ENCODE peak calls at places on chromosomes 13 and 19, in five cellular contexts. One of them, this sample, is unnamed.

GRCh38 chr13:55160911-55161310 is 1979.8 kb upstream of the PRR20A start:
- DNase-seq in H1: no peak
- DNase-seq in IMR-90: no peak
- DNase-seq in astrocyte: no peak
- DNase-seq in osteoblast: no peak
- DNase-seq in this sample: no peak

GRCh38 chr13:40109324-40109958 is 454.0 kb downstream of the COG6 start:
- DNase-seq in H1: no peak
- DNase-seq in IMR-90: peak; percentile 73
- DNase-seq in astrocyte: peak; percentile 99
- DNase-seq in osteoblast: peak; percentile 84
- DNase-seq in this sample: no peak

GRCh38 chr19:14554382-14554812 is 17.5 kb downstream of the NDUFB7 start:
- DNase-seq in H1: no peak
- DNase-seq in IMR-90: no peak
- DNase-seq in astrocyte: no peak
- DNase-seq in osteoblast: peak; percentile 76
- DNase-seq in this sample: no peak

GRCh38 chr13:114161644-114162532 is 17.2 kb upstream of the CFAP97D2 start:
- DNase-seq in H1: no peak
- DNase-seq in IMR-90: peak; percentile 19
- DNase-seq in astrocyte: peak; percentile 25
- DNase-seq in osteoblast: peak; percentile 93
- DNase-seq in this sample: no peak

GRCh38 chr13:108266316-108266936 is 3.1 kb upstream of the TNFSF13B start:
- DNase-seq in H1: no peak
- DNase-seq in IMR-90: no peak
- DNase-seq in astrocyte: no peak
- DNase-seq in osteoblast: no peak
- DNase-seq in this sample: no peak

GRCh38 chr19:39471756-39472536 is 8.7 kb upstream of the TIMM50 start:
- DNase-seq in H1: no peak
- DNase-seq in IMR-90: no peak
- DNase-seq in astrocyte: no peak
- DNase-seq in osteoblast: no peak
- DNase-seq in this sample: no peak

GRCh38 chr19:14405758-14406644 is 13.1 kb downstream of the DDX39A start:
- DNase-seq in H1: peak; percentile 97
- DNase-seq in IMR-90: peak; percentile 73
- DNase-seq in astrocyte: peak; percentile 59
- DNase-seq in osteoblast: peak; percentile 99
- DNase-seq in this sample: peak; percentile 98

GRCh38 chr19:13460045-13460444 is 46.2 kb downstream of the CACNA1A start:
- DNase-seq in H1: no peak
- DNase-seq in IMR-90: no peak
- DNase-seq in astrocyte: no peak
- DNase-seq in osteoblast: no peak
- DNase-seq in this sample: no peak

GRCh38 chr13:113981201-113981605 is 7.3 kb upstream of the C13orf46 start:
- DNase-seq in H1: no peak
- DNase-seq in IMR-90: no peak
- DNase-seq in astrocyte: no peak
- DNase-seq in osteoblast: no peak
- DNase-seq in this sample: no peak

GRCh38 chr13:33487575-33488243 is 202.2 kb upstream of the STARD13 start:
- DNase-seq in H1: no peak
- DNase-seq in IMR-90: peak; percentile 65
- DNase-seq in astrocyte: no peak
- DNase-seq in osteoblast: peak; percentile 87
- DNase-seq in this sample: no peak

GRCh38 chr13:21014666-21015170 is 46.7 kb downstream of the LATS2 start:
- DNase-seq in H1: no peak
- DNase-seq in IMR-90: peak; percentile 91
- DNase-seq in astrocyte: peak; percentile 86
- DNase-seq in osteoblast: peak; percentile 71
- DNase-seq in this sample: no peak

GRCh38 chr19:35519291-35519690 is 5.8 kb upstream of the DMKN start:
- DNase-seq in H1: no peak
- DNase-seq in IMR-90: peak; percentile 27
- DNase-seq in astrocyte: no peak
- DNase-seq in osteoblast: peak; percentile 73
- DNase-seq in this sample: no peak

GRCh38 chr19:17289489-17289888 is 7.8 kb downstream of the ANKLE1 start:
- DNase-seq in H1: no peak
- DNase-seq in IMR-90: peak; percentile 90
- DNase-seq in astrocyte: peak; percentile 85
- DNase-seq in osteoblast: peak; percentile 100
- DNase-seq in this sample: peak; percentile 69

GRCh38 chr19:15897026-15897737 is 692 bp downstream of the CYP4F2 start:
- DNase-seq in H1: no peak
- DNase-seq in IMR-90: no peak
- DNase-seq in astrocyte: no peak
- DNase-seq in osteoblast: no peak
- DNase-seq in this sample: no peak

GRCh38 chr19:4910594-4911273 is 1.4 kb downstream of the UHRF1 start:
- DNase-seq in H1: no peak
- DNase-seq in IMR-90: peak; percentile 64
- DNase-seq in astrocyte: peak; percentile 76
- DNase-seq in osteoblast: peak; percentile 91
- DNase-seq in this sample: no peak

GRCh38 chr19:9673912-9674668 is 810 bp downstream of the ZNF562 start:
- DNase-seq in H1: no peak
- DNase-seq in IMR-90: peak; percentile 5
- DNase-seq in astrocyte: peak; percentile 25
- DNase-seq in osteoblast: peak; percentile 53
- DNase-seq in this sample: no peak

GRCh38 chr19:36605101-36605838 is at the start of gene ZNF382:
- DNase-seq in H1: no peak
- DNase-seq in IMR-90: peak; percentile 41
- DNase-seq in astrocyte: peak; percentile 46
- DNase-seq in osteoblast: peak; percentile 97
- DNase-seq in this sample: peak; percentile 60

GRCh38 chr19:11288349-11288748 is 7.6 kb upstream of the TSPAN16 start:
- DNase-seq in H1: no peak
- DNase-seq in IMR-90: peak; percentile 41
- DNase-seq in astrocyte: no peak
- DNase-seq in osteoblast: peak; percentile 56
- DNase-seq in this sample: no peak

GRCh38 chr13:97904059-97904458 is 49.4 kb upstream of the IPO5 start:
- DNase-seq in H1: no peak
- DNase-seq in IMR-90: no peak
- DNase-seq in astrocyte: no peak
- DNase-seq in osteoblast: no peak
- DNase-seq in this sample: no peak

GRCh38 chr13:99290890-99291289 is 16.3 kb downstream of the GPR183 start:
- DNase-seq in H1: no peak
- DNase-seq in IMR-90: no peak
- DNase-seq in astrocyte: no peak
- DNase-seq in osteoblast: no peak
- DNase-seq in this sample: no peak

GRCh38 chr13:59088716-59089115 is 1075.0 kb downstream of the DIAPH3 start:
- DNase-seq in H1: no peak
- DNase-seq in IMR-90: peak; percentile 78
- DNase-seq in astrocyte: peak; percentile 88
- DNase-seq in osteoblast: peak; percentile 34
- DNase-seq in this sample: no peak

GRCh38 chr19:39199025-39199424 is 2.3 kb downstream of the NCCRP1 start:
- DNase-seq in H1: no peak
- DNase-seq in IMR-90: peak; percentile 63
- DNase-seq in astrocyte: peak; percentile 9
- DNase-seq in osteoblast: peak; percentile 98
- DNase-seq in this sample: no peak

GRCh38 chr13:39347926-39348901 is 254.8 kb downstream of the LHFPL6 start:
- DNase-seq in H1: peak; percentile 29
- DNase-seq in IMR-90: no peak
- DNase-seq in astrocyte: no peak
- DNase-seq in osteoblast: no peak
- DNase-seq in this sample: no peak

GRCh38 chr13:94646904-94647303 is 45.2 kb downstream of the GPR180 start:
- DNase-seq in H1: no peak
- DNase-seq in IMR-90: no peak
- DNase-seq in astrocyte: no peak
- DNase-seq in osteoblast: no peak
- DNase-seq in this sample: no peak

GRCh38 chr13:36814465-36814864 is 4.6 kb upstream of the RFXAP start:
- DNase-seq in H1: no peak
- DNase-seq in IMR-90: no peak
- DNase-seq in astrocyte: no peak
- DNase-seq in osteoblast: no peak
- DNase-seq in this sample: no peak

GRCh38 chr13:60577761-60578160 is 180.7 kb downstream of the TDRD3 start:
- DNase-seq in H1: no peak
- DNase-seq in IMR-90: no peak
- DNase-seq in astrocyte: no peak
- DNase-seq in osteoblast: no peak
- DNase-seq in this sample: no peak

GRCh38 chr13:44259045-44260042 is 114.3 kb upstream of the SERP2 start:
- DNase-seq in H1: no peak
- DNase-seq in IMR-90: peak; percentile 66
- DNase-seq in astrocyte: peak; percentile 69
- DNase-seq in osteoblast: peak; percentile 83
- DNase-seq in this sample: no peak
- H3K4me2 ChIP-seq in H1: no peak overlapping the region
- H3K4me2 ChIP-seq in IMR-90: peak overlapping the region; percentile 38
- H3K4me2 ChIP-seq in astrocyte: peak overlapping the region; percentile 71
- H3K4me2 ChIP-seq in osteoblast: peak overlapping the region; percentile 53
- H3K4me2 ChIP-seq in this sample: no peak overlapping the region

GRCh38 chr13:47409778-47410177 is 512.9 kb upstream of the HTR2A start:
- DNase-seq in H1: no peak
- DNase-seq in IMR-90: no peak
- DNase-seq in astrocyte: no peak
- DNase-seq in osteoblast: no peak
- DNase-seq in this sample: no peak

GRCh38 chr13:47413112-47413511 is 516.3 kb upstream of the HTR2A start:
- DNase-seq in H1: no peak
- DNase-seq in IMR-90: peak; percentile 34
- DNase-seq in astrocyte: peak; percentile 16
- DNase-seq in osteoblast: no peak
- DNase-seq in this sample: no peak

GRCh38 chr13:47408546-47409319 is 511.9 kb upstream of the HTR2A start:
- DNase-seq in H1: no peak
- DNase-seq in IMR-90: no peak
- DNase-seq in astrocyte: no peak
- DNase-seq in osteoblast: no peak
- DNase-seq in this sample: no peak
- H3K4me2 ChIP-seq in H1: no peak overlapping the region
- H3K4me2 ChIP-seq in IMR-90: no peak overlapping the region
- H3K4me2 ChIP-seq in astrocyte: no peak overlapping the region
- H3K4me2 ChIP-seq in osteoblast: no peak overlapping the region
- H3K4me2 ChIP-seq in this sample: no peak overlapping the region

GRCh38 chr19:6802336-6803035 is 30.0 kb downstream of the VAV1 start:
- DNase-seq in H1: no peak
- DNase-seq in IMR-90: no peak
- DNase-seq in astrocyte: no peak
- DNase-seq in osteoblast: no peak
- DNase-seq in this sample: no peak
- H3K4me2 ChIP-seq in H1: no peak overlapping the region
- H3K4me2 ChIP-seq in IMR-90: no peak overlapping the region
- H3K4me2 ChIP-seq in astrocyte: no peak overlapping the region
- H3K4me2 ChIP-seq in osteoblast: no peak overlapping the region
- H3K4me2 ChIP-seq in this sample: no peak overlapping the region

GRCh38 chr19:55392820-55393219 is 7.1 kb downstream of the RPL28 start:
- DNase-seq in H1: no peak
- DNase-seq in IMR-90: no peak
- DNase-seq in astrocyte: no peak
- DNase-seq in osteoblast: peak; percentile 62
- DNase-seq in this sample: no peak
- H3K4me2 ChIP-seq in H1: peak overlapping the region; percentile 38
- H3K4me2 ChIP-seq in IMR-90: no peak overlapping the region
- H3K4me2 ChIP-seq in astrocyte: no peak overlapping the region
- H3K4me2 ChIP-seq in osteoblast: no peak overlapping the region
- H3K4me2 ChIP-seq in this sample: no peak overlapping the region

DNA sequence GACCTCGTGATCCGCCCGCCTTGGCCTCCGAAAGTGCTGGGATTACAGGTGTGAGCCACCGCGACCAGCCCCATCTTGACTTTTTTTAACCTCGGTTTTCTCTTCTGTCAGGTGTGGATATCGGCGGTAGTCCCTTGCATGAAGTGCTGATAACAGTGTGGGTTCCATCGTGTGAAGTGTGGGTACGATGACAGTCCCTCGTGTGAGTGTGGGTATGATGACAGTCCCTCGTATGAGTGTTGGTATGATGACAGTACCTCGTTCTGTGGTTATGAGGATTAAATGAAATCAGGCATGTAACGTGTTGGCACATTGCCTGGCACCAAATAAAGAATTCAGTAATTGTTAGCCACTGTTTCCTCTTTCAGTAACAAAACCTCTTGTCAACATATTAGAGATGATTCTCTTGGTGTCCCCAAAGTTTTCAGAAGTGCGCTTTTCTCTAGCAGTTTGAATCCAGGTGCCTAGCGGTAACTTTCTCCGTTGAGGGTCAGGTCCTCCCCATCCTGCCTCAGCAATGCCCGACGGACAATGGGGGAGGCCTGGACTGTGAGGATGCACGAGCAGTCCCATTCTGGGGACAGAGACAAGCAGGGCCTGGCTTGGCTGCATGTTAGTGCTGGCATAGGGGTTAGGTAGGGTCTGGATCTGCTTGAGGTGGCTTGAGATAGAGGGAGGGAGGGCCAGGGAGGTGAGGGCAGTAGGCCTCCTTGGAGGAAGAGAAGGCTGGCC is 15.3 kb downstream of the GATAD2A start:
- DNase-seq in H1: no peak
- DNase-seq in IMR-90: no peak
- DNase-seq in astrocyte: peak; percentile 29
- DNase-seq in osteoblast: no peak
- DNase-seq in this sample: no peak
- H3K4me2 ChIP-seq in H1: no peak overlapping the region
- H3K4me2 ChIP-seq in IMR-90: no peak overlapping the region
- H3K4me2 ChIP-seq in astrocyte: no peak overlapping the region
- H3K4me2 ChIP-seq in osteoblast: no peak overlapping the region
- H3K4me2 ChIP-seq in this sample: no peak overlapping the region

This sample was measured in neuronal stem cell.